ENCODE peak calls at places on chromosomes 16 and 17, in five cellular contexts. One of them, this sample, is unnamed.

GRCh38 chr16:23114131-23114904 is 34.9 kb downstream of the USP31 start:
- DNase-seq in breast epithelium: no peak
- DNase-seq in psoas muscle: no peak
- DNase-seq in AG10803: no peak
- DNase-seq in neural crest cell: no peak
- DNase-seq in this sample: peak; percentile 16

GRCh38 chr17:35666967-35667552 is 64.4 kb upstream of the RASL10B start:
- DNase-seq in breast epithelium: no peak
- DNase-seq in psoas muscle: no peak
- DNase-seq in AG10803: no peak
- DNase-seq in neural crest cell: no peak
- DNase-seq in this sample: no peak

GRCh38 chr17:28491286-28491685 is 14.9 kb upstream of the FOXN1 start:
- DNase-seq in breast epithelium: no peak
- DNase-seq in psoas muscle: peak; percentile 14
- DNase-seq in AG10803: no peak
- DNase-seq in neural crest cell: no peak
- DNase-seq in this sample: no peak

GRCh38 chr17:385195-385835 is 32.7 kb upstream of the RPH3AL start:
- DNase-seq in breast epithelium: no peak
- DNase-seq in psoas muscle: peak; percentile 84
- DNase-seq in AG10803: no peak
- DNase-seq in neural crest cell: no peak
- DNase-seq in this sample: no peak

GRCh38 chr16:76956801-76957200 is 234.2 kb upstream of the MON1B start:
- DNase-seq in breast epithelium: no peak
- DNase-seq in psoas muscle: no peak
- DNase-seq in AG10803: no peak
- DNase-seq in neural crest cell: no peak
- DNase-seq in this sample: no peak

GRCh38 chr17:82050761-82051641 is 610 bp downstream of the RFNG start:
- DNase-seq in breast epithelium: no peak
- DNase-seq in psoas muscle: peak; percentile 51
- DNase-seq in AG10803: peak; percentile 36
- DNase-seq in neural crest cell: no peak
- DNase-seq in this sample: no peak

GRCh38 chr16:85528528-85529387 is 84.4 kb upstream of the GSE1 start:
- DNase-seq in breast epithelium: no peak
- DNase-seq in psoas muscle: no peak
- DNase-seq in AG10803: no peak
- DNase-seq in neural crest cell: peak; percentile 35
- DNase-seq in this sample: no peak

GRCh38 chr17:72646176-72646575 is 446.3 kb downstream of the SLC39A11 start:
- DNase-seq in breast epithelium: no peak
- DNase-seq in psoas muscle: no peak
- DNase-seq in AG10803: no peak
- DNase-seq in neural crest cell: no peak
- DNase-seq in this sample: no peak

GRCh38 chr16:4696905-4697866 is 3.8 kb downstream of the NUDT16L1 start:
- DNase-seq in breast epithelium: no peak
- DNase-seq in psoas muscle: peak; percentile 47
- DNase-seq in AG10803: no peak
- DNase-seq in neural crest cell: no peak
- DNase-seq in this sample: no peak

GRCh38 chr17:19331134-19331533 is 31.4 kb downstream of the B9D1 start:
- DNase-seq in breast epithelium: no peak
- DNase-seq in psoas muscle: no peak
- DNase-seq in AG10803: peak; percentile 89
- DNase-seq in neural crest cell: no peak
- DNase-seq in this sample: no peak

This sample was measured in gastrocnemius medialis.